ENCODE peak calls at places on chromosomes 11 and 22, in five cellular contexts. One of them, this sample, is unnamed.

GRCh38 chr22:20469110-20469855 is 26.3 kb downstream of the KLHL22 start:
- DNase-seq in cardiac muscle cell: no peak
- DNase-seq in stimulated activated CD8-positive, alpha-beta memory T cell treated with anti-CD3 and anti-CD28 coated beads, Interleukin-4, amount 100 ng/mL, for 24 hours: no peak
- DNase-seq in stimulated activated CD4-positive, alpha-beta T cell treated with anti-CD3 and anti-CD28 coated beads, Interleukin-12 subunit alpha, Interleukin-12 subunit beta, amount 100 ng/mL, for 4 hours: no peak
- DNase-seq in AG20443: no peak
- DNase-seq in this sample: no peak

GRCh38 chr22:39405346-39406085 is 5.9 kb downstream of the TAB1 start:
- DNase-seq in cardiac muscle cell: peak
- DNase-seq in stimulated activated CD4-positive, alpha-beta T cell treated with anti-CD3 and anti-CD28 coated beads, Interleukin-12 subunit alpha, Interleukin-12 subunit beta, amount 100 ng/mL, for 4 hours: peak
- DNase-seq in stimulated activated CD8-positive, alpha-beta memory T cell treated with anti-CD3 and anti-CD28 coated beads, Interleukin-4, amount 100 ng/mL, for 24 hours: peak
- DNase-seq in AG20443: peak
- DNase-seq in this sample: no peak

GRCh38 chr11:27934830-27935145 is 173.2 kb downstream of the KIF18A start:
- DNase-seq in stimulated activated CD4-positive, alpha-beta T cell treated with anti-CD3 and anti-CD28 coated beads, Interleukin-12 subunit alpha, Interleukin-12 subunit beta, amount 100 ng/mL, for 4 hours: no peak
- DNase-seq in cardiac muscle cell: peak
- DNase-seq in AG20443: peak
- DNase-seq in stimulated activated CD8-positive, alpha-beta memory T cell treated with anti-CD3 and anti-CD28 coated beads, Interleukin-4, amount 100 ng/mL, for 24 hours: no peak
- DNase-seq in this sample: no peak

GRCh38 chr11:28674432-28675076 is 566.4 kb downstream of the METTL15 start:
- DNase-seq in stimulated activated CD4-positive, alpha-beta T cell treated with anti-CD3 and anti-CD28 coated beads, Interleukin-12 subunit alpha, Interleukin-12 subunit beta, amount 100 ng/mL, for 4 hours: no peak
- DNase-seq in AG20443: peak
- DNase-seq in cardiac muscle cell: peak
- DNase-seq in stimulated activated CD8-positive, alpha-beta memory T cell treated with anti-CD3 and anti-CD28 coated beads, Interleukin-4, amount 100 ng/mL, for 24 hours: no peak
- DNase-seq in this sample: peak

GRCh38 chr22:37556750-37557149 is 3.5 kb upstream of the CDC42EP1 start:
- DNase-seq in AG20443: no peak
- DNase-seq in stimulated activated CD4-positive, alpha-beta T cell treated with anti-CD3 and anti-CD28 coated beads, Interleukin-12 subunit alpha, Interleukin-12 subunit beta, amount 100 ng/mL, for 4 hours: no peak
- DNase-seq in stimulated activated CD8-positive, alpha-beta memory T cell treated with anti-CD3 and anti-CD28 coated beads, Interleukin-4, amount 100 ng/mL, for 24 hours: no peak
- DNase-seq in cardiac muscle cell: no peak
- DNase-seq in this sample: no peak

GRCh38 chr22:25205847-25206246 is 6.2 kb downstream of the CRYBB3 start:
- DNase-seq in stimulated activated CD8-positive, alpha-beta memory T cell treated with anti-CD3 and anti-CD28 coated beads, Interleukin-4, amount 100 ng/mL, for 24 hours: no peak
- DNase-seq in stimulated activated CD4-positive, alpha-beta T cell treated with anti-CD3 and anti-CD28 coated beads, Interleukin-12 subunit alpha, Interleukin-12 subunit beta, amount 100 ng/mL, for 4 hours: no peak
- DNase-seq in AG20443: no peak
- DNase-seq in cardiac muscle cell: no peak
- DNase-seq in this sample: no peak

GRCh38 chr11:10600570-10601248 is 32.2 kb upstream of the LYVE1 start:
- DNase-seq in AG20443: no peak
- DNase-seq in stimulated activated CD4-positive, alpha-beta T cell treated with anti-CD3 and anti-CD28 coated beads, Interleukin-12 subunit alpha, Interleukin-12 subunit beta, amount 100 ng/mL, for 4 hours: no peak
- DNase-seq in stimulated activated CD8-positive, alpha-beta memory T cell treated with anti-CD3 and anti-CD28 coated beads, Interleukin-4, amount 100 ng/mL, for 24 hours: no peak
- DNase-seq in cardiac muscle cell: no peak
- DNase-seq in this sample: no peak

GRCh38 chr11:12182650-12183511 is 72.5 kb downstream of the MICAL2 start:
- DNase-seq in AG20443: peak
- DNase-seq in stimulated activated CD4-positive, alpha-beta T cell treated with anti-CD3 and anti-CD28 coated beads, Interleukin-12 subunit alpha, Interleukin-12 subunit beta, amount 100 ng/mL, for 4 hours: no peak
- DNase-seq in cardiac muscle cell: peak
- DNase-seq in stimulated activated CD8-positive, alpha-beta memory T cell treated with anti-CD3 and anti-CD28 coated beads, Interleukin-4, amount 100 ng/mL, for 24 hours: no peak
- DNase-seq in this sample: no peak

GRCh38 chr11:76166314-76166713 is 40.0 kb downstream of the WNT11 start:
- DNase-seq in cardiac muscle cell: no peak
- DNase-seq in stimulated activated CD8-positive, alpha-beta memory T cell treated with anti-CD3 and anti-CD28 coated beads, Interleukin-4, amount 100 ng/mL, for 24 hours: no peak
- DNase-seq in AG20443: no peak
- DNase-seq in stimulated activated CD4-positive, alpha-beta T cell treated with anti-CD3 and anti-CD28 coated beads, Interleukin-12 subunit alpha, Interleukin-12 subunit beta, amount 100 ng/mL, for 4 hours: no peak
- DNase-seq in this sample: no peak

GRCh38 chr22:28903719-28904118 is 20.3 kb downstream of the ZNRF3 start:
- DNase-seq in stimulated activated CD8-positive, alpha-beta memory T cell treated with anti-CD3 and anti-CD28 coated beads, Interleukin-4, amount 100 ng/mL, for 24 hours: no peak
- DNase-seq in AG20443: no peak
- DNase-seq in stimulated activated CD4-positive, alpha-beta T cell treated with anti-CD3 and anti-CD28 coated beads, Interleukin-12 subunit alpha, Interleukin-12 subunit beta, amount 100 ng/mL, for 4 hours: no peak
- DNase-seq in cardiac muscle cell: no peak
- DNase-seq in this sample: no peak

GRCh38 chr11:12172493-12173013 is 62.2 kb downstream of the MICAL2 start:
- DNase-seq in cardiac muscle cell: no peak
- DNase-seq in stimulated activated CD8-positive, alpha-beta memory T cell treated with anti-CD3 and anti-CD28 coated beads, Interleukin-4, amount 100 ng/mL, for 24 hours: no peak
- DNase-seq in stimulated activated CD4-positive, alpha-beta T cell treated with anti-CD3 and anti-CD28 coated beads, Interleukin-12 subunit alpha, Interleukin-12 subunit beta, amount 100 ng/mL, for 4 hours: no peak
- DNase-seq in AG20443: no peak
- DNase-seq in this sample: no peak

GRCh38 chr22:37509026-37509886 is 10.0 kb downstream of the CARD10 start:
- DNase-seq in stimulated activated CD4-positive, alpha-beta T cell treated with anti-CD3 and anti-CD28 coated beads, Interleukin-12 subunit alpha, Interleukin-12 subunit beta, amount 100 ng/mL, for 4 hours: no peak
- DNase-seq in cardiac muscle cell: no peak
- DNase-seq in AG20443: no peak
- DNase-seq in stimulated activated CD8-positive, alpha-beta memory T cell treated with anti-CD3 and anti-CD28 coated beads, Interleukin-4, amount 100 ng/mL, for 24 hours: no peak
- DNase-seq in this sample: no peak

GRCh38 chr22:47012589-47013365 is 250.3 kb downstream of the TBC1D22A start:
- DNase-seq in AG20443: peak
- DNase-seq in cardiac muscle cell: peak
- DNase-seq in stimulated activated CD8-positive, alpha-beta memory T cell treated with anti-CD3 and anti-CD28 coated beads, Interleukin-4, amount 100 ng/mL, for 24 hours: no peak
- DNase-seq in stimulated activated CD4-positive, alpha-beta T cell treated with anti-CD3 and anti-CD28 coated beads, Interleukin-12 subunit alpha, Interleukin-12 subunit beta, amount 100 ng/mL, for 4 hours: no peak
- DNase-seq in this sample: no peak

GRCh38 chr11:19349340-19350025 is 108.7 kb upstream of the E2F8 start:
- DNase-seq in stimulated activated CD8-positive, alpha-beta memory T cell treated with anti-CD3 and anti-CD28 coated beads, Interleukin-4, amount 100 ng/mL, for 24 hours: no peak
- DNase-seq in cardiac muscle cell: peak
- DNase-seq in stimulated activated CD4-positive, alpha-beta T cell treated with anti-CD3 and anti-CD28 coated beads, Interleukin-12 subunit alpha, Interleukin-12 subunit beta, amount 100 ng/mL, for 4 hours: no peak
- DNase-seq in AG20443: no peak
- DNase-seq in this sample: no peak

GRCh38 chr22:37416806-37417205 is 10.5 kb downstream of the ELFN2 start:
- DNase-seq in AG20443: no peak
- DNase-seq in stimulated activated CD4-positive, alpha-beta T cell treated with anti-CD3 and anti-CD28 coated beads, Interleukin-12 subunit alpha, Interleukin-12 subunit beta, amount 100 ng/mL, for 4 hours: no peak
- DNase-seq in stimulated activated CD8-positive, alpha-beta memory T cell treated with anti-CD3 and anti-CD28 coated beads, Interleukin-4, amount 100 ng/mL, for 24 hours: peak
- DNase-seq in cardiac muscle cell: no peak
- DNase-seq in this sample: no peak

GRCh38 chr11:111938687-111939160 is 1.6 kb downstream of the DIXDC1 start:
- DNase-seq in cardiac muscle cell: peak
- DNase-seq in stimulated activated CD4-positive, alpha-beta T cell treated with anti-CD3 and anti-CD28 coated beads, Interleukin-12 subunit alpha, Interleukin-12 subunit beta, amount 100 ng/mL, for 4 hours: no peak
- DNase-seq in stimulated activated CD8-positive, alpha-beta memory T cell treated with anti-CD3 and anti-CD28 coated beads, Interleukin-4, amount 100 ng/mL, for 24 hours: no peak
- DNase-seq in AG20443: peak
- DNase-seq in this sample: no peak

GRCh38 chr22:23539135-23539838 is 40.8 kb downstream of the IGLL1 start:
- DNase-seq in AG20443: peak
- DNase-seq in cardiac muscle cell: peak
- DNase-seq in stimulated activated CD8-positive, alpha-beta memory T cell treated with anti-CD3 and anti-CD28 coated beads, Interleukin-4, amount 100 ng/mL, for 24 hours: peak
- DNase-seq in stimulated activated CD4-positive, alpha-beta T cell treated with anti-CD3 and anti-CD28 coated beads, Interleukin-12 subunit alpha, Interleukin-12 subunit beta, amount 100 ng/mL, for 4 hours: peak
- DNase-seq in this sample: peak

GRCh38 chr22:48299124-48299523 is 1528.5 kb downstream of the BRD1 start:
- DNase-seq in stimulated activated CD8-positive, alpha-beta memory T cell treated with anti-CD3 and anti-CD28 coated beads, Interleukin-4, amount 100 ng/mL, for 24 hours: no peak
- DNase-seq in AG20443: no peak
- DNase-seq in stimulated activated CD4-positive, alpha-beta T cell treated with anti-CD3 and anti-CD28 coated beads, Interleukin-12 subunit alpha, Interleukin-12 subunit beta, amount 100 ng/mL, for 4 hours: no peak
- DNase-seq in cardiac muscle cell: no peak
- DNase-seq in this sample: no peak

GRCh38 chr11:66651011-66651410 is 12.5 kb downstream of the RBM4 start:
- DNase-seq in cardiac muscle cell: no peak
- DNase-seq in stimulated activated CD8-positive, alpha-beta memory T cell treated with anti-CD3 and anti-CD28 coated beads, Interleukin-4, amount 100 ng/mL, for 24 hours: no peak
- DNase-seq in AG20443: no peak
- DNase-seq in stimulated activated CD4-positive, alpha-beta T cell treated with anti-CD3 and anti-CD28 coated beads, Interleukin-12 subunit alpha, Interleukin-12 subunit beta, amount 100 ng/mL, for 4 hours: no peak
- DNase-seq in this sample: no peak

GRCh38 chr22:37820350-37820749 is 2.8 kb upstream of the GALR3 start:
- DNase-seq in cardiac muscle cell: no peak
- DNase-seq in AG20443: no peak
- DNase-seq in stimulated activated CD4-positive, alpha-beta T cell treated with anti-CD3 and anti-CD28 coated beads, Interleukin-12 subunit alpha, Interleukin-12 subunit beta, amount 100 ng/mL, for 4 hours: no peak
- DNase-seq in stimulated activated CD8-positive, alpha-beta memory T cell treated with anti-CD3 and anti-CD28 coated beads, Interleukin-4, amount 100 ng/mL, for 24 hours: no peak
- DNase-seq in this sample: no peak

GRCh38 chr11:1111545-1112212 is 37.0 kb downstream of the MUC2 start:
- DNase-seq in stimulated activated CD8-positive, alpha-beta memory T cell treated with anti-CD3 and anti-CD28 coated beads, Interleukin-4, amount 100 ng/mL, for 24 hours: no peak
- DNase-seq in AG20443: no peak
- DNase-seq in cardiac muscle cell: no peak
- DNase-seq in stimulated activated CD4-positive, alpha-beta T cell treated with anti-CD3 and anti-CD28 coated beads, Interleukin-12 subunit alpha, Interleukin-12 subunit beta, amount 100 ng/mL, for 4 hours: no peak
- DNase-seq in this sample: no peak

GRCh38 chr11:7451520-7451919 is 33.8 kb upstream of the OLFML1 start:
- DNase-seq in cardiac muscle cell: no peak
- DNase-seq in stimulated activated CD4-positive, alpha-beta T cell treated with anti-CD3 and anti-CD28 coated beads, Interleukin-12 subunit alpha, Interleukin-12 subunit beta, amount 100 ng/mL, for 4 hours: no peak
- DNase-seq in stimulated activated CD8-positive, alpha-beta memory T cell treated with anti-CD3 and anti-CD28 coated beads, Interleukin-4, amount 100 ng/mL, for 24 hours: no peak
- DNase-seq in AG20443: peak
- DNase-seq in this sample: no peak

GRCh38 chr11:122038543-122038942 is 77.5 kb downstream of the BLID start:
- DNase-seq in stimulated activated CD8-positive, alpha-beta memory T cell treated with anti-CD3 and anti-CD28 coated beads, Interleukin-4, amount 100 ng/mL, for 24 hours: no peak
- DNase-seq in stimulated activated CD4-positive, alpha-beta T cell treated with anti-CD3 and anti-CD28 coated beads, Interleukin-12 subunit alpha, Interleukin-12 subunit beta, amount 100 ng/mL, for 4 hours: no peak
- DNase-seq in AG20443: peak
- DNase-seq in cardiac muscle cell: peak
- DNase-seq in this sample: no peak

GRCh38 chr11:133302056-133302455 is 230.2 kb downstream of the OPCML start:
- DNase-seq in stimulated activated CD4-positive, alpha-beta T cell treated with anti-CD3 and anti-CD28 coated beads, Interleukin-12 subunit alpha, Interleukin-12 subunit beta, amount 100 ng/mL, for 4 hours: no peak
- DNase-seq in cardiac muscle cell: no peak
- DNase-seq in AG20443: no peak
- DNase-seq in stimulated activated CD8-positive, alpha-beta memory T cell treated with anti-CD3 and anti-CD28 coated beads, Interleukin-4, amount 100 ng/mL, for 24 hours: no peak
- DNase-seq in this sample: no peak

GRCh38 chr11:27904358-27905055 is 203.4 kb downstream of the KIF18A start:
- DNase-seq in stimulated activated CD8-positive, alpha-beta memory T cell treated with anti-CD3 and anti-CD28 coated beads, Interleukin-4, amount 100 ng/mL, for 24 hours: no peak
- DNase-seq in cardiac muscle cell: no peak
- DNase-seq in AG20443: peak
- DNase-seq in stimulated activated CD4-positive, alpha-beta T cell treated with anti-CD3 and anti-CD28 coated beads, Interleukin-12 subunit alpha, Interleukin-12 subunit beta, amount 100 ng/mL, for 4 hours: no peak
- DNase-seq in this sample: no peak

GRCh38 chr11:66768088-66768521 is 39.1 kb upstream of the SPTBN2 start:
- DNase-seq in AG20443: no peak
- DNase-seq in cardiac muscle cell: peak
- DNase-seq in stimulated activated CD4-positive, alpha-beta T cell treated with anti-CD3 and anti-CD28 coated beads, Interleukin-12 subunit alpha, Interleukin-12 subunit beta, amount 100 ng/mL, for 4 hours: no peak
- DNase-seq in stimulated activated CD8-positive, alpha-beta memory T cell treated with anti-CD3 and anti-CD28 coated beads, Interleukin-4, amount 100 ng/mL, for 24 hours: no peak
- DNase-seq in this sample: no peak

GRCh38 chr11:35875063-35875462 is 68.8 kb upstream of the LDLRAD3 start:
- DNase-seq in cardiac muscle cell: no peak
- DNase-seq in AG20443: no peak
- DNase-seq in stimulated activated CD8-positive, alpha-beta memory T cell treated with anti-CD3 and anti-CD28 coated beads, Interleukin-4, amount 100 ng/mL, for 24 hours: no peak
- DNase-seq in stimulated activated CD4-positive, alpha-beta T cell treated with anti-CD3 and anti-CD28 coated beads, Interleukin-12 subunit alpha, Interleukin-12 subunit beta, amount 100 ng/mL, for 4 hours: no peak
- DNase-seq in this sample: no peak

GRCh38 chr11:11401960-11402359 is 48.9 kb upstream of the CSNK2A3 start:
- DNase-seq in AG20443: no peak
- DNase-seq in cardiac muscle cell: no peak
- DNase-seq in stimulated activated CD8-positive, alpha-beta memory T cell treated with anti-CD3 and anti-CD28 coated beads, Interleukin-4, amount 100 ng/mL, for 24 hours: no peak
- DNase-seq in stimulated activated CD4-positive, alpha-beta T cell treated with anti-CD3 and anti-CD28 coated beads, Interleukin-12 subunit alpha, Interleukin-12 subunit beta, amount 100 ng/mL, for 4 hours: no peak
- DNase-seq in this sample: no peak

GRCh38 chr22:37316875-37317371 is 34.6 kb downstream of the CYTH4 start:
- DNase-seq in AG20443: peak
- DNase-seq in cardiac muscle cell: peak
- DNase-seq in stimulated activated CD4-positive, alpha-beta T cell treated with anti-CD3 and anti-CD28 coated beads, Interleukin-12 subunit alpha, Interleukin-12 subunit beta, amount 100 ng/mL, for 4 hours: peak
- DNase-seq in stimulated activated CD8-positive, alpha-beta memory T cell treated with anti-CD3 and anti-CD28 coated beads, Interleukin-4, amount 100 ng/mL, for 24 hours: peak
- DNase-seq in this sample: peak

GRCh38 chr22:33018232-33018864 is 39.8 kb downstream of the SYN3 start:
- DNase-seq in stimulated activated CD4-positive, alpha-beta T cell treated with anti-CD3 and anti-CD28 coated beads, Interleukin-12 subunit alpha, Interleukin-12 subunit beta, amount 100 ng/mL, for 4 hours: peak
- DNase-seq in cardiac muscle cell: peak
- DNase-seq in AG20443: peak
- DNase-seq in stimulated activated CD8-positive, alpha-beta memory T cell treated with anti-CD3 and anti-CD28 coated beads, Interleukin-4, amount 100 ng/mL, for 24 hours: peak
- DNase-seq in this sample: peak

GRCh38 chr11:128904872-128905344 is 13.8 kb downstream of the KCNJ5 start:
- DNase-seq in stimulated activated CD8-positive, alpha-beta memory T cell treated with anti-CD3 and anti-CD28 coated beads, Interleukin-4, amount 100 ng/mL, for 24 hours: no peak
- DNase-seq in AG20443: peak
- DNase-seq in cardiac muscle cell: no peak
- DNase-seq in stimulated activated CD4-positive, alpha-beta T cell treated with anti-CD3 and anti-CD28 coated beads, Interleukin-12 subunit alpha, Interleukin-12 subunit beta, amount 100 ng/mL, for 4 hours: no peak
- DNase-seq in this sample: peak